ENCODE peak calls at places on chromosomes 13 and 19, in four cellular contexts. T is suprapubic skin, D is adrenal gland, A is body of pancreas. N is an unnamed sample. For H3K9me3, the result is how much of the 10 kb centered on the place peaks cover.

GRCh38 chr13:48750588-48751383 is 97.1 kb downstream of the CYSLTR2 start:
- DNase-seq in T (no peak), D (peak), A (no peak), N (no peak)

GRCh38 chr13:54611400-54611799 is 1582.8 kb downstream of the OLFM4 start:
- DNase-seq in T (no peak), D (no peak), A (no peak), N (no peak)

GRCh38 chr19:53519431-53519830 is 18.5 kb upstream of the ZNF331 start:
- DNase-seq in T (no peak), D (peak), A (no peak), N (no peak)

GRCh38 chr19:46786236-46787039 is 2.0 kb downstream of the SLC1A5 start:
- DNase-seq in T (peak), D (peak), A (peak), N (peak)

GRCh38 chr13:54486421-54487166 is 1458.0 kb downstream of the OLFM4 start:
- DNase-seq in T (no peak), D (no peak), A (no peak), N (no peak)

GRCh38 chr13:46492946-46493345 is 60.0 kb upstream of the LRCH1 start:
- DNase-seq in T (no peak), D (no peak), A (peak), N (no peak)

GRCh38 chr13:74990992-74991391 is 491.0 kb downstream of the TBC1D4 start:
- DNase-seq in T (no peak), D (no peak), A (no peak), N (no peak)

GRCh38 chr13:49594576-49594975 is 9.2 kb upstream of the RCBTB1 start:
- DNase-seq in T (no peak), D (no peak), A (no peak), N (no peak)

GRCh38 chr13:31174018-31174417 is 12.3 kb upstream of the HSPH1 start:
- DNase-seq in T (no peak), D (no peak), A (no peak), N (no peak)

GRCh38 chr19:11597202-11598102 is at the start of gene ZNF627:
- DNase-seq in T (peak), D (peak), A (peak), N (peak)
- TF ChIP-seq CTCF in T (peak), D (peak), A (peak), N (peak)

GRCh38 chr19:45742969-45743368 is 9.7 kb downstream of the MEIOSIN start:
- DNase-seq in T (no peak), D (no peak), A (no peak), N (no peak)
- H3K9me3 ChIP-seq in T (under half), D (under half), A (under half), N (under half)

GRCh38 chr19:13101590-13102415 is 855 bp downstream of the LYL1 start:
- DNase-seq in T (no peak), D (no peak), A (no peak), N (no peak)
- TF ChIP-seq POLR2A in T (no peak), D (no peak), A (no peak), N (no peak)

DNA sequence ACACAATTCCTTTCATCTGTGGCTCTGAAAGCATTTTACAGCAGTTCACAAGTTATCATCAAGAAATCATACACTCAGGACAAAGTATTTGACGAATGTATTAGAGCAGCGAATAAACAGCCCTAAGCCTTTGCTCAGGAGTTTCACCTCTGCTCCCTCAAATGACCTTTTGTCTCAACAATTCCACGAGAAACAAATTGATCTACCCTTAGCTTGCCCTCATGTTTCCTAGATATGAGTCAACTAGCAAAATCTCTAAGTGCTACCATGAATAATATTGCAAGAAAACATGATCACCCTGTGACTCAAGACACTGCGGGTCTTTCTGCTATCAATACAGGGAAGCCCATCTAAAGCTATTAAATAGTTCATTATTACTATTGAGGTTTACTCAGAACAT is 396.1 kb downstream of the EFNB2 start:
- DNase-seq in T (no peak), D (no peak), A (no peak), N (no peak)
- TF ChIP-seq CTCF in T (no peak), D (no peak), A (no peak), N (no peak)

GRCh38 chr19:9370747-9371619 is 8.2 kb downstream of the ZNF177 start:
- DNase-seq in T (no peak), D (no peak), A (no peak), N (no peak)
- H3K9me3 ChIP-seq in T (half or more), D (half or more), A (under half), N (half or more)

GRCh38 chr13:91346848-91347211 is 657 bp upstream of the MIR17HG start:
- DNase-seq in T (no peak), D (no peak), A (peak), N (no peak)

GRCh38 chr13:91346062-91346461 is 1.4 kb upstream of the MIR17HG start:
- DNase-seq in T (no peak), D (no peak), A (no peak), N (no peak)

GRCh38 chr13:91347996-91348905 is 764 bp downstream of the MIR17HG start:
- DNase-seq in T (peak), D (peak), A (peak), N (peak)

GRCh38 chr13:91348906-91349435 is 1.5 kb downstream of the MIR17HG start:
- DNase-seq in T (peak), D (peak), A (peak), N (peak)

DNA sequence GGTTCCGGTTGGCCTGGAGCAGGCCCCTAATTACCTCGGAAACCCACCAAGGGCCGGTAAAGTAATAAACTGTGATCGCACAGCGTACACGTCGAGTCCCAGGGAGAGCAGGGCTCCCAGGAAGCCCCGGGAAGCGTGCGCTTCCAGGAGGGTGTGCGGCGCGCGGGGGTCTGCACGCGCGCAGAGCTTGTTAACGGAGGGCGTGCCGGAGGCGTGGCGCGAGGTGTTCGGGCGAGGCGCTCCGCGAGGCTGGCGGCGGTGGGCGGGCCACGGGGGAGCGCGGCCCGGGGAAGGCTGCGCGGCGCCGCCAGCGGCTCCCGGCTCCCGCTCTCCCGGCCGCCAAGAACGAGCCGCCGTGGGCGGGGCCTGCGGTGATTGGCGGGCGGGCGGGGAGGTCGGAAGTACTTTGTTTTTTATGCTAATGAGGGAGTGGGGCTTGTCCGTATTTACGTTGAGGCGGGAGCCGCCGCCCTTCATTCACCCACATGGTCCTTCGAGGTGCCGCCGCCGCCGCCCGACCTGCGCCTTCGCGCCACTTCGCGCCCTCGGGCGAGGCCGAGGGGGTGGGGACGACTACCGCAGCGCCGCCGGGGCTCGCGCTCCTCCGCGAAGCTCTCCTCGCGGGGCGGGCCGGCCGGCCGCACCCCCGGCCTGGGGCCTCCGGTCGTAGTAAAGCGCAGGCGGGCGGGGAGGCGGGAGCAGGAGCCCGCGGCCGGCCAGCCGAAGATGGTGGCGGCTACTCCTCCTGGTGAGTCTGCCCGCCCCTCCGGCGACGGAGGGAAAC is at the start of gene MIR17HG:
- DNase-seq in T (peak), D (peak), A (peak), N (peak)
- TF ChIP-seq POLR2A in T (no peak), D (peak), A (peak), N (no peak)

GRCh38 chr19:4256563-4256962 is 9.7 kb downstream of the YJU2 start:
- DNase-seq in T (no peak), D (no peak), A (no peak), N (no peak)
- TF ChIP-seq CTCF in T (no peak), D (no peak), A (no peak), N (no peak)

DNA sequence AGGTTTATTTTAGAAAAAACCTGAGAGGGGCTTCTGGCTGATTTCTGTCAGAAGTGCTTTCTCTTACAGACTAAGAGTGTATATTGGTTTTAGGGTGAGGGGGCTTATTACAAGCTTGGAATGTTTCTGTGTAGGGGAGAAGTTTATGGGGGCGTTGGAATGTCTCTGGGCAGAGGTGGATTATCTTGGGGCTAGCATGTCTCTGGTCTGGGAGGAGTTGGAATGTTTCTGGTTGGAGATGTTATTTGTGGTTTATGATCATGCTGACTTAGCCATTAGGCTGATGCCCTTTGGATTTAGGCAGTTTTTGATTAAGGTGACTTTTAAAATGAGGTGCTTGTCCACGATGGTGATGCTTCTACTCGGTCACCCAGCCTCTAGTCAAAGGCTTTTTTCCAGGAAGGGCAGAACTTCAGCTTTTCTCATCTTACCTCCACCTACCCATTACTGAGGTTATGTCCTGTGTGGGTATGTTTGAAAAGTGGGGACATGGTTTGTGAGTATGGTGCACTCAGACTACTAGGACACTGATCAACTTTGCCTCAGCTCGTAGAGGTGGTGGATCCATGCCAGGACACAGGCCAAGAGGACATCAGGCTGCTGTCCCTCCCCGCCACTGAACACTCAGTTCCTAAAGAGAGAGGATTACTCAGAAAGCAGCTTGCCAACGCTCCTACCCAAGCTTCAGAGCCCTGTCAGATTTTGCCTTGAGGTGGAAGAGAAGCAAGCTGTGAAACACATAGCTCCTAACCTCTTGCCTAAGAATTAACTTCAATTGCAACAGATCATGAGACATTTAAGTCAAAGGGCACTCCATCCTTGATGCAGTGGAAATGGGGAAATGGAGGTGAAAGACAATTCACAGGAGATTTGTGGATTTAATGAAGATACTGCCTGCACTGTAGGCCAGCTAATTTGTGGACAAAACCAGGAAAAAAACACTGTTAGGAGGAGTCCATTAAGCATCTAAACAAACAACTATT is 63.6 kb downstream of the ZNF44 start:
- DNase-seq in T (no peak), D (no peak), A (no peak), N (no peak)
- H3K9me3 ChIP-seq in T (under half), D (under half), A (under half), N (under half)

DNA sequence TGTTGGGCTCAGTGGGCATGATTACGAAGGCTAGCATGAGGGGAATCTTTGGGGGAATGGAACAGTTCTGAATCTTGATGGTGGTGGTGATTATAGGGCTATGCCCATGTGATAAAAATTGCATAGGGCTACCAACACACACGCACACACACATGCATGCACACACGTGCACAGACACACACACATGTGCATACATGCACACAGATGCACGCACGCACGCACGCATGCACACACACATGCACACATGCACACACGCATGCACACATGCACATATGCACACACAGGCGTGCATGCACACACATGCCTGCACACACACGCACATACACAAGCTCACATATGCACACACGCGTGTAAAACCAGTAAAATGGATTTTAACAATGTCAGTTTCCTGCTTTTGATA is 85.9 kb downstream of the MUC16 start:
- DNase-seq in T (no peak), D (no peak), A (no peak), N (no peak)
- TF ChIP-seq POLR2A in T (no peak), D (no peak), A (no peak), N (no peak)